ENCODE peak calls at places on chromosomes 13 and 19, in four cellular contexts. One of them, this sample, is unnamed. For H3K4me1, the result is how much of the 10 kb centered on the place peaks cover.

GRCh38 chr19:48443731-48444128 is 2.1 kb upstream of the GRWD1 start:
- DNase-seq in left ventricle myocardium inferior: no peak
- DNase-seq in colonic mucosa: no peak
- DNase-seq in heart right ventricle: no peak
- DNase-seq in this sample: no peak

GRCh38 chr13:98994896-98995295 is 17.0 kb upstream of the DOCK9 start:
- DNase-seq in left ventricle myocardium inferior: no peak
- DNase-seq in colonic mucosa: no peak
- DNase-seq in heart right ventricle: no peak
- DNase-seq in this sample: no peak

GRCh38 chr19:38513762-38514167 is 80.3 kb downstream of the RYR1 start:
- DNase-seq in left ventricle myocardium inferior: no peak
- DNase-seq in colonic mucosa: no peak
- DNase-seq in heart right ventricle: no peak
- DNase-seq in this sample: no peak

GRCh38 chr13:98397221-98397620 is 179.7 kb downstream of the STK24 start:
- DNase-seq in left ventricle myocardium inferior: no peak
- DNase-seq in colonic mucosa: no peak
- DNase-seq in heart right ventricle: no peak
- DNase-seq in this sample: no peak

GRCh38 chr19:6577410-6578125 is 13.4 kb downstream of the CD70 start:
- DNase-seq in left ventricle myocardium inferior: no peak
- DNase-seq in colonic mucosa: peak
- DNase-seq in heart right ventricle: no peak
- DNase-seq in this sample: no peak

GRCh38 chr19:54415208-54415900 is at the start of gene TTYH1:
- DNase-seq in left ventricle myocardium inferior: no peak
- DNase-seq in colonic mucosa: no peak
- DNase-seq in heart right ventricle: no peak
- DNase-seq in this sample: no peak

GRCh38 chr19:48095637-48096175 is 14.9 kb downstream of the PLA2G4C start:
- DNase-seq in left ventricle myocardium inferior: no peak
- DNase-seq in colonic mucosa: no peak
- DNase-seq in heart right ventricle: no peak
- DNase-seq in this sample: no peak

GRCh38 chr13:85332595-85332994 is 466.6 kb downstream of the SLITRK6 start:
- DNase-seq in left ventricle myocardium inferior: no peak
- DNase-seq in colonic mucosa: no peak
- DNase-seq in heart right ventricle: no peak
- DNase-seq in this sample: no peak

DNA sequence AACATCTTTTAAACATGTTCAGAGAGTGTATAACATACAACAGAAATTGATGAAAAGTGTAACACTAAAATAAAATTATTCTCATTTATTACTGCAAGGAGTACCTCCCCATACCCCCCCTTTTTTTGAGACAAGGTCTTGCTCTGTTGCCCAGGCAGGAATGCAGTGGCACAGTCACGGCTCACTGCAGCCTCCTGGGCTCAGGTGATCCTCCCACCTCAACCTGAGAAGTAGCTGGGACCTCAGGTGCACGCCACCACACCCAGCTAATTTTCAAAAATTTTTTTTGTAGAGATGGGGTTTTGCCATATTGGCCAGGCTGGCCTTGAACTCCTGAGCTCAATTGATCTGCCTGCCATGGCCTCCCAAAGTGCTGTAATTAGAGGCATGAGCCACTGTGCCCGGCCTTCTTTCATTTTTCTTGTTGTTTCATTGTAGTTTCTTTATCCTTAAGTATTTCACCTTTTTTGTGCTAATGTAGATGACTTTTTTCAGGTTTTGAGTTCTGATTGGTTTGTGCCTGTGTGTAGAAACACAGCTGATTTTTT is 28.3 kb downstream of the GATAD2A start:
- DNase-seq in left ventricle myocardium inferior: no peak
- DNase-seq in colonic mucosa: no peak
- DNase-seq in heart right ventricle: no peak
- DNase-seq in this sample: no peak
- H3K27ac ChIP-seq in left ventricle myocardium inferior: peak
- H3K27ac ChIP-seq in colonic mucosa: no peak
- H3K27ac ChIP-seq in heart right ventricle: peak
- H3K27ac ChIP-seq in this sample: peak

GRCh38 chr19:860481-861098 is 1.1 kb downstream of the CFD start:
- DNase-seq in left ventricle myocardium inferior: peak
- DNase-seq in colonic mucosa: peak
- DNase-seq in heart right ventricle: no peak
- DNase-seq in this sample: peak
- TF ChIP-seq CTCF in left ventricle myocardium inferior: peak
- TF ChIP-seq CTCF in colonic mucosa: no peak
- TF ChIP-seq CTCF in heart right ventricle: no peak
- TF ChIP-seq CTCF in this sample: no peak

DNA sequence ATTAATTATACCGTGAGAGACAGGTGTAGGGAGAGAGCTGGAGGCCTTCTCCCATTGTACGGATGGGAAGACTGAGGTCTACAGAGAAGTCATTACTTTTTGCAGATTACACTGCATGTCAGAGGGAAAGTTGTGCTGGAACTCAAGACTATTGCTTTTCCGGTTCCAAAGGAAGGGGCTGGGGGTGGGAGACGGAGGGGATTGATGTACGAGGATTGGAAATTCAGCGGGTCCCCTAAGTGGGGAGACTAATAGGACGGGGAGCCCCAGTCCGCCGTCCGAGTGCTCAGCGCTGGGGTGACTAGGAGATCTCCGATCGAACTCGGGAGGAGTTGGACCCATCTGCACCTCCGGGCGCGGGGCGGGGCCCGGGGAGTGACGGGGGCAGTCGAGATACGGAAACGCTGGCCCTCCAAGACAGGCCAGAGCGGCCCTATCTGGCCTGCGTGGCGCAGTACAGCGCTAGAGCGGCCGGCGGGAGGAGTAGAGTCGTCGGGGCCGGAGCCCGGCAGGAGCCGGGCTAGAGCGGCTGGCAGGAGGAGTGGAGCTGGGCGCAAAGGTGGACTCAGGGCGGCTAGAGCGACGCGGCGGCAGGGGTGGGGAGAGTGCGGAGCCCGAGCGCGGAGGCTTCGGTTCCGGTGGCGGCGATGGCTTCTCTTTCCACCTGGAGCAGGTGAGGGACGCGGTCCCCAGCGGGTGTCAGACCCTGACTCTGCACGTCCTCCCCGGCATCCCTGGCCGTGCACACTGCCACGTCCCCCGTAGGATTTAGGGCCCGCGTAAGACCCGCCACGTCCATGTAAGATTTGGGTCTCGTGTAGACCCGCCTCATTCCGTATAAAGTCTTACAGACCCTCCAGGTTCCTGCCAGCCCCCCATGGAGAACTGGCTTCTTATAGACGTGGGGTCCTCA is 1.1 kb downstream of the ARHGEF1 start:
- DNase-seq in left ventricle myocardium inferior: peak
- DNase-seq in colonic mucosa: peak
- DNase-seq in heart right ventricle: peak
- DNase-seq in this sample: peak
- H3K4me1 ChIP-seq in left ventricle myocardium inferior: half or more
- H3K4me1 ChIP-seq in colonic mucosa: under half
- H3K4me1 ChIP-seq in heart right ventricle: half or more
- H3K4me1 ChIP-seq in this sample: under half

GRCh38 chr13:50073340-50073739 is 58.1 kb downstream of the KCNRG start:
- DNase-seq in left ventricle myocardium inferior: no peak
- DNase-seq in colonic mucosa: no peak
- DNase-seq in heart right ventricle: no peak
- DNase-seq in this sample: no peak

GRCh38 chr13:50071399-50071798 is 56.2 kb downstream of the KCNRG start:
- DNase-seq in left ventricle myocardium inferior: no peak
- DNase-seq in colonic mucosa: no peak
- DNase-seq in heart right ventricle: no peak
- DNase-seq in this sample: no peak

GRCh38 chr13:50075619-50076097 is 60.4 kb downstream of the KCNRG start:
- DNase-seq in left ventricle myocardium inferior: no peak
- DNase-seq in colonic mucosa: no peak
- DNase-seq in heart right ventricle: no peak
- DNase-seq in this sample: no peak

GRCh38 chr13:50074843-50075242 is 59.6 kb downstream of the KCNRG start:
- DNase-seq in left ventricle myocardium inferior: no peak
- DNase-seq in colonic mucosa: no peak
- DNase-seq in heart right ventricle: no peak
- DNase-seq in this sample: no peak

DNA sequence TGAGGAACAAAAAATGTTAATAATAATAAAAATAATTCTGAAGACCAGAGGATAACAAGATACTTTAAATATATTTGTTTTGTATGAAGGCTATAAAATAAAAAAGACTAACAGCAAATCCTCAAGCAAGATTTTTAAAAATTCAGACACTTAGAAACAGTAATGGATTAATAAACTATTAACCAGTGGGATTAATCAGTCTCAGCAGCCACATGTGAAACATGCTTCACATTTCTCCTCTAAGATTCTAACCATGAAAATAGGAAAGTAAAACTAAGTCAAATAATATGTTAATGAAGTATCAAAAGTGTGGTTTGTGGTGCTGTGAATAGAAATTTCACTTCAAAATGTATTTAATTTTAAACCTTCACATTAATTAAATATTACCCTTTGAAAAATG is 57.4 kb downstream of the KCNRG start:
- DNase-seq in left ventricle myocardium inferior: no peak
- DNase-seq in colonic mucosa: no peak
- DNase-seq in heart right ventricle: no peak
- DNase-seq in this sample: no peak
- H3K27ac ChIP-seq in left ventricle myocardium inferior: no peak
- H3K27ac ChIP-seq in colonic mucosa: no peak
- H3K27ac ChIP-seq in heart right ventricle: no peak
- H3K27ac ChIP-seq in this sample: peak

DNA sequence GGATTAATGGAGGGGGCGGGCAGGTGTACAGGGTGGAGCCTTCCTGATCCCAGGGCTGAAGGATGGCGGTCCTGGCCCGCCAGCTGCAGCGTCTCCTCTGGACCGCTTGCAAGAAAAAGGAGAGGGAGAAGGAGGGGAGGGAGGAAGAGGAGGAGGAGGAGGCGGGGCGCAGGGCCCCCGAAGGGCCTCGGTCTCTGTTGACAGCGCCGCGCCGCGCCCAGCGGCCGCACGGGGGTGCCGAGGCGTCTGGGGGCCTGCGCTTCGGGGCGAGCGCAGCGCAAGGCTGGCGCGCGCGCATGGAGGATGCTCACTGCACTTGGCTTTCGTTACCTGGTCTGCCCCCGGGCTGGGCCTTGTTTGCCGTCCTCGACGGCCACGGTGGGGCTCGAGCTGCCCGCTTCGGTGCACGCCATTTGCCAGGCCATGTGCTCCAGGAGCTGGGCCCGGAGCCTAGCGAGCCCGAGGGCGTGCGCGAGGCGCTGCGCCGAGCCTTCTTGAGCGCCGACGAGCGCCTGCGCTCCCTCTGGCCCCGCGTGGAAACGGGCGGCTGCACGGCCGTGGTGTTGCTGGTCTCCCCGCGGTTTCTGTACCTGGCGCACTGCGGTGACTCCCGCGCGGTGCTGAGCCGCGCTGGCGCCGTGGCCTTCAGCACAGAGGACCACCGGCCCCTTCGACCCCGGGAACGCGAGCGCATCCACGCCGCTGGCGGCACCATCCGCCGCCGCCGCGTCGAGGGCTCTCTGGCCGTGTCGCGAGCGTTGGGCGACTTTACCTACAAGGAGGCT is at the start of gene PPM1N:
- DNase-seq in left ventricle myocardium inferior: no peak
- DNase-seq in colonic mucosa: peak
- DNase-seq in heart right ventricle: no peak
- DNase-seq in this sample: no peak
- TF ChIP-seq CTCF in left ventricle myocardium inferior: no peak
- TF ChIP-seq CTCF in colonic mucosa: peak
- TF ChIP-seq CTCF in heart right ventricle: no peak
- TF ChIP-seq CTCF in this sample: no peak

GRCh38 chr13:46578590-46578975 is 25.6 kb downstream of the LRCH1 start:
- DNase-seq in left ventricle myocardium inferior: no peak
- DNase-seq in colonic mucosa: no peak
- DNase-seq in heart right ventricle: no peak
- DNase-seq in this sample: no peak

GRCh38 chr13:46575321-46575721 is 22.4 kb downstream of the LRCH1 start:
- DNase-seq in left ventricle myocardium inferior: no peak
- DNase-seq in colonic mucosa: no peak
- DNase-seq in heart right ventricle: no peak
- DNase-seq in this sample: no peak

GRCh38 chr13:46580362-46580839 is 27.4 kb downstream of the LRCH1 start:
- DNase-seq in left ventricle myocardium inferior: no peak
- DNase-seq in colonic mucosa: no peak
- DNase-seq in heart right ventricle: no peak
- DNase-seq in this sample: no peak

GRCh38 chr13:46575843-46576242 is 22.9 kb downstream of the LRCH1 start:
- DNase-seq in left ventricle myocardium inferior: no peak
- DNase-seq in colonic mucosa: no peak
- DNase-seq in heart right ventricle: peak
- DNase-seq in this sample: no peak

DNA sequence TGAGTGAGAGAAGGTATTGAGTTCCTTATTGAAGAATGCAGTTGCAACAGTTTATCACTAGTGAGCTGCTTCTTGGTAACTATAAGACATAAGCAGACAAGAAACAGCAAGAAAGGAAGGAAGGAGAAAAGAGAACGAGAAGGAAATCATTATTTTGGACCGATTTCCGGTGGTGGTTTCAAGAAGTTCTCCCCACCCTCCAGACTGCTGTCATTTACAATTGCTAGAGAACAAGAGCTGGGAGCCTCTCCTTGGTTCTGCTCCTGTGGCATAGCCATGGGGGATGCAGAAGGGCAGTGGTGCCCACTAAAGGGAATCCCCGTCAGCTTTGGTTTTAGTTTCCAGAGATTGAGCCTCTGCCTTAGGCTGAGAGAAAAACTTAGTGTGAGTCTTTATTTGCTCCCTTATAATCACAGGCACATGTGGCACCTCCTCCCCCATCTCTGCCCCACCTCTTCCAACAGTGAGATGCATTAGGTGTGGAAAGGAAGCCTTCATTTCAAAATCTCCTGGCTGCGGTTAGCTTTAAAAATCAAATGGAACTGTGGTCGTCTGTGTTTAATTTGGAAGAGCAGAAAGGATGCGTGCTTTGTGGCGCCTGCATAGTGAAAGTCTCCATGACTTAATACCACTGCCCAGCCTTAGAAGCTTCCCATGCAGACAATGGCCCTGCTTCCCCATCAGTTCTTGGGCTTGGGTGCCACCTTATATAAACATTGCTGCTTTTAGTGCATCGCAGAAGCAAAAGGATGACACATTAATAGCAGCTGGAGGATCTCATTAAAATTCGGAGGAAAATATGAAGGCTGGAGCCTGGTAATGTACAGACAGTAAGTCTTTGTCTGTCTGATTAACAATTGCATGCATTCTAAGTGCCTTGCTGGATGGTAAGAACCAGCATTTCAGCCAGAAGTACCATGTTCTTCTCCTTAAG is 25.0 kb downstream of the LRCH1 start:
- DNase-seq in left ventricle myocardium inferior: no peak
- DNase-seq in colonic mucosa: no peak
- DNase-seq in heart right ventricle: no peak
- DNase-seq in this sample: no peak
- H3K4me1 ChIP-seq in left ventricle myocardium inferior: half or more
- H3K4me1 ChIP-seq in colonic mucosa: under half
- H3K4me1 ChIP-seq in heart right ventricle: half or more
- H3K4me1 ChIP-seq in this sample: under half

This sample was measured in tibial artery.